ENCODE peak calls at places on chromosomes 11 and 22, in nine cellular contexts. E, J, I, O, K, Y, S, P and Z are unnamed samples.

GRCh38 chr11:112073941-112074811 is at the start of the genes NKAPD1 and PIH1D2:
- DNase-seq in E (peak), J (peak), I (peak), O (peak), K (peak), Y (peak), S (peak), P (peak), Z (peak)

GRCh38 chr22:49566693-49567092 is 261.0 kb downstream of the BRD1 start:
- DNase-seq in E (no peak), J (no peak), I (no peak), O (no peak), K (no peak), Y (no peak), S (no peak), P (peak), Z (no peak)

GRCh38 chr11:112797072-112797471 is 164.1 kb upstream of the NCAM1 start:
- DNase-seq in E (no peak), J (peak), I (peak), O (no peak), K (no peak), Y (no peak), S (no peak), P (peak), Z (no peak)

GRCh38 chr11:128610765-128611617 is 23.6 kb upstream of the ETS1 start:
- DNase-seq in E (no peak), J (no peak), I (no peak), O (no peak), K (no peak), Y (no peak), S (no peak), P (no peak), Z (no peak)

GRCh38 chr22:29065468-29066190 is 4.0 kb upstream of the C22orf31 start:
- DNase-seq in E (no peak), J (no peak), I (no peak), O (no peak), K (no peak), Y (no peak), S (no peak), P (no peak), Z (no peak)

GRCh38 chr11:36619502-36619901 is 21.5 kb upstream of the RAG2 start:
- DNase-seq in E (no peak), J (peak), I (no peak), O (no peak), K (no peak), Y (no peak), S (no peak), P (no peak), Z (no peak)

GRCh38 chr22:37843746-37844089 is 416 bp downstream of the ANKRD54 start:
- DNase-seq in E (peak), J (peak), I (peak), O (no peak), K (no peak), Y (no peak), S (no peak), P (peak), Z (peak)

GRCh38 chr11:28619870-28620540 is 511.8 kb downstream of the METTL15 start:
- DNase-seq in E (no peak), J (peak), I (no peak), O (no peak), K (peak), Y (no peak), S (no peak), P (no peak), Z (no peak)

GRCh38 chr11:87059596-87059995 is 21.9 kb downstream of the TMEM135 start:
- DNase-seq in E (no peak), J (no peak), I (no peak), O (no peak), K (no peak), Y (no peak), S (no peak), P (no peak), Z (no peak)

GRCh38 chr11:77884186-77884828 is 63.4 kb downstream of the AAMDC start:
- DNase-seq in E (no peak), J (peak), I (no peak), O (no peak), K (peak), Y (no peak), S (no peak), P (no peak), Z (no peak)

GRCh38 chr11:43806976-43807375 is 73.7 kb upstream of the ALKBH3 start:
- DNase-seq in E (no peak), J (no peak), I (no peak), O (no peak), K (no peak), Y (no peak), S (no peak), P (no peak), Z (no peak)

GRCh38 chr22:21816787-21817496 is 50.5 kb downstream of the MAPK1 start:
- DNase-seq in E (no peak), J (peak), I (no peak), O (no peak), K (peak), Y (no peak), S (no peak), P (no peak), Z (no peak)

GRCh38 chr22:36397081-36397766 is 9.5 kb upstream of the MYH9 start:
- DNase-seq in E (no peak), J (peak), I (peak), O (no peak), K (peak), Y (no peak), S (no peak), P (no peak), Z (no peak)

GRCh38 chr11:125123194-125123946 is 11.9 kb upstream of the TMEM218 start:
- DNase-seq in E (no peak), J (no peak), I (no peak), O (no peak), K (no peak), Y (no peak), S (no peak), P (no peak), Z (no peak)
- H3K4me3 ChIP-seq in E (no peak), J (no peak), I (no peak), O (no peak), K (no peak), Y (peak), S (peak), P (no peak), Z (no peak)

GRCh38 chr22:17920145-17920605 is 104.2 kb downstream of the MICAL3 start:
- DNase-seq in E (peak), J (peak), I (peak), O (no peak), K (peak), Y (no peak), S (no peak), P (no peak), Z (peak)

GRCh38 chr22:17917490-17917983 is 106.8 kb downstream of the MICAL3 start:
- DNase-seq in E (no peak), J (no peak), I (no peak), O (no peak), K (no peak), Y (no peak), S (no peak), P (no peak), Z (peak)

GRCh38 chr22:17918840-17919239 is 105.5 kb downstream of the MICAL3 start:
- DNase-seq in E (no peak), J (no peak), I (no peak), O (no peak), K (no peak), Y (no peak), S (no peak), P (no peak), Z (no peak)

GRCh38 chr22:17920992-17921650 is 103.2 kb downstream of the MICAL3 start:
- DNase-seq in E (no peak), J (no peak), I (no peak), O (no peak), K (no peak), Y (no peak), S (no peak), P (no peak), Z (no peak)

DNA sequence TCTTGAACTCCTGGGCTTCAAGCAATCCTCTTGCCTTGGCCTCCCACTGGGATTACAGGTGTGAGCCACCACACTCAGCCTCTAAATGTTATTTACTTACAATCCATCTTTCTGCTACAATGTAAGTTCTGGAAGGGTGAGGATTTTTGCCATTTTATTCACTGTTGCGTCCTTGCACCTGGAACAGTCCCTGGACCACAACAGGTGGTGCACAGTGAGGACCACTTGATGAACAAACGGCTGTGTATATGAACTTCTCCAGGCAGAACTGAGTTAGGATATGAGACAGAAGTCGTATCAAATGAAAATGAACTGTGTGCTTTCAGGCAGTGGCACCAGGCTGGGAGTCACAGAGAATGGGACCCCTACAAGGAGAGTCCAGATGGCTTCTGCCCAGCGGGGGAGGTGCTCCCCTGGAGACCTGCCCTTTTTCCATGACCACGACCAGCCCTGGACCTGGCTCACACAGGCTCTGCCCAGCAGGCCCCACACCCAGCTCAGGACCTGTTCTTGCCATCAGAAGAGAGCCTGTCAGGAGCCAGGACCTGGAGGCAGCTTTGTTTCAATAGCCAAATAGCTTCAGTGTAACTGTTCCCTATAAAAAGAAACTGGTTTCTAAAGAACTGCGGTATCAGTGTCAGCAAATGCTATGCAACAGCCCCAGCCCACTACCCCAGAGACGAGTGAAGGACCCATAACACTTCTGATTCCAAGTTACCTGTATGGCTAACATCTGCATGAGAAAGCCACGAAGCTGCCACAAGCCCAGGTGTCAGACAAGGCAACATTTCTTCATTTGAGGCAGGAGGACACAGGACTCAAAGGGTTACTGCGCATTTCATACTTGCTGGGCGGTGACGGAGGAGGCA is 104.9 kb downstream of the MICAL3 start:
- DNase-seq in E (peak), J (no peak), I (peak), O (no peak), K (no peak), Y (no peak), S (no peak), P (no peak), Z (peak)
- H3K4me3 ChIP-seq in E (peak), J (no peak), I (peak), O (no peak), K (no peak), Y (peak), S (no peak), P (no peak), Z (peak)

GRCh38 chr11:118343981-118344521 is at the start of gene CD3G:
- DNase-seq in E (no peak), J (no peak), I (no peak), O (no peak), K (no peak), Y (no peak), S (no peak), P (no peak), Z (no peak)

GRCh38 chr11:118343248-118343647 is 743 bp upstream of the CD3D start:
- DNase-seq in E (no peak), J (no peak), I (no peak), O (no peak), K (no peak), Y (no peak), S (no peak), P (no peak), Z (no peak)

GRCh38 chr11:118340437-118340836 is 2.1 kb downstream of the CD3D start:
- DNase-seq in E (no peak), J (no peak), I (no peak), O (no peak), K (no peak), Y (no peak), S (no peak), P (no peak), Z (no peak)

GRCh38 chr11:118342503-118343161 is at the start of gene CD3D:
- DNase-seq in E (no peak), J (no peak), I (peak), O (no peak), K (no peak), Y (no peak), S (no peak), P (no peak), Z (no peak)

GRCh38 chr11:118341749-118342489 is 586 bp downstream of the CD3D start:
- DNase-seq in E (no peak), J (no peak), I (no peak), O (no peak), K (no peak), Y (no peak), S (no peak), P (no peak), Z (no peak)
- H3K4me3 ChIP-seq in E (no peak), J (no peak), I (no peak), O (no peak), K (no peak), Y (peak), S (no peak), P (no peak), Z (no peak)

GRCh38 chr11:62612366-62613274 is at the start of the genes EML3 and ROM1:
- DNase-seq in E (peak), J (peak), I (peak), O (peak), K (no peak), Y (peak), S (no peak), P (peak), Z (peak)

GRCh38 chr11:62611705-62612365 is 740 bp downstream of the EML3 start:
- DNase-seq in E (peak), J (peak), I (peak), O (peak), K (no peak), Y (no peak), S (no peak), P (peak), Z (peak)

GRCh38 chr11:62614275-62614674 is 1.2 kb downstream of the ROM1 start:
- DNase-seq in E (no peak), J (no peak), I (no peak), O (no peak), K (no peak), Y (no peak), S (no peak), P (no peak), Z (no peak)

GRCh38 chr11:62615521-62615920 is 2.5 kb downstream of the ROM1 start:
- DNase-seq in E (no peak), J (no peak), I (no peak), O (no peak), K (no peak), Y (no peak), S (no peak), P (no peak), Z (no peak)

GRCh38 chr11:62613275-62613864 is 313 bp downstream of the ROM1 start:
- DNase-seq in E (no peak), J (no peak), I (no peak), O (no peak), K (no peak), Y (peak), S (no peak), P (no peak), Z (no peak)
- H3K4me3 ChIP-seq in E (peak), J (no peak), I (peak), O (no peak), K (no peak), Y (peak), S (no peak), P (peak), Z (peak)

GRCh38 chr11:113875414-113876073 is at the start of gene USP28:
- DNase-seq in E (peak), J (peak), I (peak), O (peak), K (peak), Y (peak), S (peak), P (peak), Z (peak)
- H3K4me3 ChIP-seq in E (peak), J (peak), I (peak), O (peak), K (peak), Y (peak), S (peak), P (peak), Z (peak)

GRCh38 chr11:76666830-76667229 is 3.7 kb downstream of the LRRC32 start:
- DNase-seq in E (no peak), J (no peak), I (no peak), O (no peak), K (no peak), Y (no peak), S (no peak), P (peak), Z (no peak)
- H3K4me3 ChIP-seq in E (peak), J (no peak), I (no peak), O (no peak), K (no peak), Y (peak), S (no peak), P (peak), Z (peak)